ENCODE peak calls at places on chromosomes 11 and 22, in eight cellular contexts. Q is HCT116, S is heart left ventricle, B is tibial artery, G is endodermal cell, A is GM23248, E is neuronal stem cell, F is IMR-90. W is an unnamed sample. For H3K4me1, the result is how much of the 10 kb centered on the place peaks cover.

GRCh38 chr22:27879923-27880322 is 39.1 kb downstream of the PITPNB start:
- DNase-seq in F (peak), S (no peak), G (peak), B (no peak), E (no peak), A (peak), Q (peak), W (no peak)

GRCh38 chr22:31083377-31083768 is 2.3 kb downstream of the SMTN start:
- DNase-seq in B (no peak), S (no peak), E (no peak), G (no peak), A (no peak), Q (no peak), F (no peak), W (no peak)

GRCh38 chr11:103338621-103339484 is 229.6 kb downstream of the DYNC2H1 start:
- DNase-seq in S (no peak), B (no peak), Q (no peak), E (no peak), F (peak), A (peak), G (peak), W (no peak)

GRCh38 chr11:78465169-78465942 is 47.7 kb upstream of the GAB2 start:
- DNase-seq in S (no peak), B (no peak), Q (no peak), E (no peak), F (no peak), A (no peak), G (no peak), W (no peak)

GRCh38 chr11:45872513-45873356 is 12.7 kb upstream of the MAPK8IP1 start:
- DNase-seq in A (peak), G (peak), B (no peak), E (peak), F (peak), Q (peak), S (no peak), W (no peak)

GRCh38 chr11:74844865-74845264 is 96.2 kb downstream of the RNF169 start:
- DNase-seq in Q (no peak), S (no peak), B (no peak), E (no peak), G (no peak), F (no peak), A (no peak), W (no peak)

GRCh38 chr11:1051356-1052132 is 15.0 kb upstream of the MUC6 start:
- DNase-seq in Q (no peak), B (peak), E (no peak), A (no peak), F (no peak), S (no peak), G (no peak), W (peak)

GRCh38 chr22:24090581-24090980 is 79.5 kb downstream of the CABIN1 start:
- DNase-seq in A (no peak), B (peak), F (peak), E (no peak), G (no peak), Q (no peak), S (no peak), W (no peak)

GRCh38 chr11:116148645-116149044 is 624.1 kb downstream of the BUD13 start:
- DNase-seq in F (no peak), E (no peak), B (no peak), A (no peak), G (no peak), Q (no peak), S (no peak), W (no peak)

DNA sequence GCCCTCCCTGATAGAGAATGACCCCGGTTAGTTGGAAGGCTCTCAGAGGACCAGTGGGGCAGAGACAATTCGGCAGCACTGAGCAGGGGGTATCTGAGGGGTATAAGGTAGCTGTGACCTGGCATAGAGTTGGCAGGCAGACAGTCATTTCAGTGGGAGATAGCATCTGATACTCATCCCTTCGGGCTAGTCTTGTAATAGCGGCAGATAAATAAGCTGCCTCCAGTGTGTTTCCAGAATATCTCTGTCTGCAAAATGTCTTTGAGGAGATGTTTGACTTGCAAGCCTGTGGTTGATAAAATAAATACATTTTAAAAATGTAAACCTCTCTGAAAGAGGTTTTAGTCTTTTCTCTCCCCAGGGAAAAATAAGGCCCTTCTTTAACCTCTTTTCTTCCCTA is 54.2 kb downstream of the TEAD1 start:
- DNase-seq in E (no peak), G (peak), A (no peak), S (no peak), Q (no peak), B (no peak), F (peak), W (no peak)
- H3K4me1 ChIP-seq in E (under half), G (under half), A (half or more), S (under half), Q (half or more), B (under half), F (under half), W (under half)

GRCh38 chr11:110472858-110473257 is 43.1 kb downstream of the FDX1 start:
- DNase-seq in F (peak), E (no peak), B (no peak), S (no peak), A (peak), Q (no peak), G (no peak), W (no peak)

GRCh38 chr11:110470716-110471115 is 41.0 kb downstream of the FDX1 start:
- DNase-seq in G (no peak), B (no peak), E (no peak), A (peak), S (no peak), Q (no peak), F (peak), W (no peak)

GRCh38 chr11:110474578-110474977 is 44.8 kb downstream of the FDX1 start:
- DNase-seq in Q (no peak), A (no peak), B (no peak), G (no peak), S (no peak), E (no peak), F (no peak), W (no peak)

GRCh38 chr11:110471315-110471714 is 41.6 kb downstream of the FDX1 start:
- DNase-seq in Q (no peak), G (no peak), F (peak), B (no peak), S (no peak), A (peak), E (no peak), W (no peak)

DNA sequence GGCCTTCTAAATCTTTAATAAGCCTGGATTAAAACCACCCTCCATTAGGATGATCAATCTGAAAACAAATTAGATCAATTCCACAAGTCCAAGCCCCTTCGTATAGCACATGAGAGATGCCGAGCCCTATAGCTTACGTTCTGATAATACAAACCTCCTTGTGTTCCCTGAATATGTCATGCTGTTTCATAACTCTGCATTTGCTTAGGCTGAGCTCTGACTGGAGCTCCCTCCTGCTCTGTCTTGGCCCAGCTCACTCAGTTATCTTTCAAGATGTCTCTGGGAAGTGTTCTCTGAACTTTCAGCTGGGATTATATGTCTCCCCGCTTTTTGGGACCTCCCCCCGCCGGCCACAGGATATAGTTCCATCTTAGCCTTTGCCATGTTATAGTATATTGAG is 43.9 kb downstream of the FDX1 start:
- DNase-seq in F (peak), B (no peak), Q (no peak), E (no peak), G (no peak), S (no peak), A (peak), W (no peak)
- H3K27ac ChIP-seq in F (no peak), B (no peak), Q (no peak), E (no peak), G (no peak), S (no peak), A (no peak), W (no peak)

DNA sequence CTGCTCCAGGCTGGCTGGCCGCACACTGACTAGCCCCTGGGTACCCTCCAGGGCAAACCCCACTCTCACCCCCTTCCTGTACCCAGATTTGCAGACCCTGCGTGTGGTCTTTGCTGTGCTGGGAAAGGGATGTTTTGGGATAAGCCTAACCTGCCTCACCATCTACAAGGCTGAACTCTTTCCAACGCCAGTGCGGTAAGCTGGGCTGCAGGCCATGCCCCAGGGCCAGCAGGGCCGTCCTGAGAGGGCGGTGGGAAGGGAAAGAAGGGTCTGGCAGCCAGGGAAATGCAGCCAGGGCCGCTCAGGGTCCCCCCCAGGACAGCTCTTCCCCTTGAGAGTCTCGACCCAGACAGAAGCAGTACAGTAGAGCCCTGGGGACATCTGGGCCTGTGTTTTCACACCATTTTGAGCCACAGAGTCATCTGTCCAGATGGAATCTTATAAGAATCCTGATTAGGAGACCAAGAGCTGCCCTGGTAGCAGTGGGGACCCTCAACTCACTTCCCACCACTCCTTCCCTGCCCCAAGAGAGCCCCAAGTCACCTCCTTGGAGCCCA is 22.4 kb upstream of the SLC22A12 start:
- DNase-seq in B (no peak), A (no peak), E (no peak), F (no peak), S (no peak), G (peak), Q (no peak), W (no peak)
- H3K4me1 ChIP-seq in B (under half), A (under half), E (under half), F (under half), S (under half), G (under half), Q (under half), W (under half)

GRCh38 chr11:76626921-76627391 is 43.6 kb downstream of the LRRC32 start:
- DNase-seq in S (no peak), A (peak), F (peak), G (peak), B (no peak), Q (no peak), E (no peak), W (no peak)
- H3K27ac ChIP-seq in S (no peak), A (no peak), F (no peak), G (no peak), B (peak), Q (no peak), E (no peak), W (no peak)

GRCh38 chr22:47064016-47064415 is 301.6 kb downstream of the TBC1D22A start:
- DNase-seq in S (no peak), Q (no peak), A (no peak), F (no peak), E (no peak), G (no peak), B (peak), W (no peak)
- H3K4me1 ChIP-seq in S (under half), Q (under half), A (under half), F (under half), E (under half), G (under half), B (under half), W (under half)

GRCh38 chr11:61829806-61830205 is 1.7 kb downstream of the FADS2 start:
- DNase-seq in S (no peak), B (no peak), G (no peak), F (no peak), Q (no peak), A (no peak), E (no peak), W (no peak)
- H3K27ac ChIP-seq in S (peak), B (peak), G (no peak), F (no peak), Q (no peak), A (no peak), E (no peak), W (peak)

DNA sequence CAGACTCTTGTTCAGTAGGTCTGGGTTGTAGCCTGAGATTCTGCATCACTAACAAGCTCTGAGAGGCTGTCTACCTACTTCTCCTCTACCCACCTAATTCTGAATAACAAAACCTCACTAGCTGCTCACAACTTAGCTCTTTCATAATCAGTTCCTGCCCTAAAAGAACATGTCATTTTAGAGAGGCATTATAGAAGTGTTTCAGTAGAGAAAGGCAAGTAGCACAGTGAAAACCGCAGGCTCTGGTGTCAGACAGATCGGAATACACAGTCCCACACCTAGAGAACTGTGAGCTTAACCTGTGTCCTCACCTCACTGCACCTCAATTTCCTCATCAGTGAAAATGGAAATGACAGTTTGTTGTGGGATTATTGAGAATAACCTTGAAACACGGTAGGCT is 1337.6 kb upstream of the TENM4 start:
- DNase-seq in E (no peak), G (no peak), Q (no peak), F (no peak), S (no peak), B (no peak), A (no peak), W (no peak)
- H3K4me1 ChIP-seq in E (under half), G (under half), Q (under half), F (under half), S (under half), B (under half), A (under half), W (under half)

GRCh38 chr22:39257522-39258475 is 13.0 kb upstream of the PDGFB start:
- DNase-seq in Q (no peak), B (no peak), G (peak), A (no peak), E (no peak), S (no peak), F (no peak), W (no peak)

GRCh38 chr22:39255449-39256185 is 10.8 kb upstream of the PDGFB start:
- DNase-seq in E (no peak), S (no peak), A (no peak), Q (no peak), B (no peak), F (no peak), G (peak), W (no peak)

GRCh38 chr22:39254789-39255298 is 10.1 kb upstream of the PDGFB start:
- DNase-seq in A (peak), G (peak), Q (no peak), B (no peak), E (no peak), F (peak), S (peak), W (peak)

GRCh38 chr22:39256979-39257378 is 12.2 kb upstream of the PDGFB start:
- DNase-seq in S (no peak), A (no peak), G (no peak), B (no peak), Q (no peak), F (no peak), E (no peak), W (no peak)

GRCh38 chr22:39256186-39256552 is 11.4 kb upstream of the PDGFB start:
- DNase-seq in Q (no peak), B (no peak), A (no peak), G (no peak), E (no peak), S (no peak), F (no peak), W (no peak)
- H3K27ac ChIP-seq in Q (no peak), B (no peak), A (no peak), G (no peak), E (no peak), S (no peak), F (no peak), W (no peak)